ENCODE peak calls at places on chromosomes 7 and 10, in four cellular contexts. One of them, this sample, is unnamed.

GRCh38 chr10:33224251-33224965 is 110.1 kb downstream of the NRP1 start:
- DNase-seq in OCI-LY7: no peak
- DNase-seq in PC-3: no peak
- DNase-seq in HCT116: no peak
- DNase-seq in this sample: no peak

GRCh38 chr10:49153971-49154370 is 20.1 kb upstream of the FAM170B start:
- DNase-seq in HCT116: no peak
- DNase-seq in OCI-LY7: no peak
- DNase-seq in PC-3: no peak
- DNase-seq in this sample: no peak

GRCh38 chr7:55774327-55775050 is 88.1 kb downstream of the SEPTIN14 start:
- DNase-seq in HCT116: no peak
- DNase-seq in OCI-LY7: no peak
- DNase-seq in PC-3: peak; percentile 13
- DNase-seq in this sample: no peak

GRCh38 chr10:125868372-125868975 is 12.6 kb downstream of the DHX32 start:
- DNase-seq in PC-3: peak; percentile 74
- DNase-seq in OCI-LY7: peak; percentile 41
- DNase-seq in HCT116: peak; percentile 59
- DNase-seq in this sample: peak; percentile 45

GRCh38 chr10:131261890-131262289 is 49.6 kb downstream of the TCERG1L start:
- DNase-seq in OCI-LY7: no peak
- DNase-seq in HCT116: no peak
- DNase-seq in PC-3: no peak
- DNase-seq in this sample: no peak

GRCh38 chr10:34434119-34434594 is 380.9 kb downstream of the PARD3 start:
- DNase-seq in HCT116: no peak
- DNase-seq in OCI-LY7: no peak
- DNase-seq in PC-3: no peak
- DNase-seq in this sample: no peak

GRCh38 chr10:11878776-11879175 is 55.6 kb downstream of the PROSER2 start:
- DNase-seq in HCT116: no peak
- DNase-seq in OCI-LY7: no peak
- DNase-seq in PC-3: no peak
- DNase-seq in this sample: no peak

GRCh38 chr10:96118604-96119450 is 11.3 kb upstream of the ZNF518A start:
- DNase-seq in PC-3: no peak
- DNase-seq in HCT116: peak; percentile 98
- DNase-seq in OCI-LY7: no peak
- DNase-seq in this sample: no peak

GRCh38 chr7:24477807-24478655 is 95.2 kb upstream of the PALS2 start:
- DNase-seq in OCI-LY7: no peak
- DNase-seq in PC-3: peak; percentile 76
- DNase-seq in HCT116: no peak
- DNase-seq in this sample: no peak

GRCh38 chr7:137648166-137648565 is 198.6 kb downstream of the DGKI start:
- DNase-seq in OCI-LY7: no peak
- DNase-seq in PC-3: no peak
- DNase-seq in HCT116: no peak
- DNase-seq in this sample: no peak

GRCh38 chr7:1400351-1400750 is 58.9 kb downstream of the MICALL2 start:
- DNase-seq in PC-3: no peak
- DNase-seq in HCT116: no peak
- DNase-seq in OCI-LY7: no peak
- DNase-seq in this sample: no peak

GRCh38 chr7:106542550-106543220 is 118.3 kb downstream of the CCDC71L start:
- DNase-seq in OCI-LY7: peak; percentile 51
- DNase-seq in HCT116: peak; percentile 77
- DNase-seq in PC-3: peak; percentile 85
- DNase-seq in this sample: peak; percentile 88

GRCh38 chr7:122225874-122226273 is 78.7 kb downstream of the FEZF1 start:
- DNase-seq in PC-3: no peak
- DNase-seq in OCI-LY7: no peak
- DNase-seq in HCT116: no peak
- DNase-seq in this sample: no peak

GRCh38 chr10:35178305-35178704 is 51.7 kb downstream of the CREM start:
- DNase-seq in PC-3: no peak
- DNase-seq in OCI-LY7: no peak
- DNase-seq in HCT116: no peak
- DNase-seq in this sample: no peak

GRCh38 chr7:29563590-29564454 is at the start of gene PRR15:
- DNase-seq in PC-3: peak; percentile 86
- DNase-seq in HCT116: peak; percentile 76
- DNase-seq in OCI-LY7: no peak
- DNase-seq in this sample: peak; percentile 93

GRCh38 chr10:48383393-48383792 is 76.9 kb downstream of the MAPK8 start:
- DNase-seq in OCI-LY7: no peak
- DNase-seq in HCT116: no peak
- DNase-seq in PC-3: no peak
- DNase-seq in this sample: no peak

GRCh38 chr7:2638224-2638991 is 6.6 kb downstream of the TTYH3 start:
- DNase-seq in PC-3: no peak
- DNase-seq in HCT116: no peak
- DNase-seq in OCI-LY7: no peak
- DNase-seq in this sample: no peak

GRCh38 chr7:14762552-14762951 is 140.0 kb downstream of the DGKB start:
- DNase-seq in PC-3: no peak
- DNase-seq in OCI-LY7: no peak
- DNase-seq in HCT116: no peak
- DNase-seq in this sample: no peak

GRCh38 chr7:102875700-102876192 is 37.1 kb upstream of the LRRC17 start:
- DNase-seq in OCI-LY7: no peak
- DNase-seq in PC-3: peak; percentile 97
- DNase-seq in HCT116: peak; percentile 98
- DNase-seq in this sample: no peak

GRCh38 chr7:55964802-55965470 is 551 bp downstream of the NIPSNAP2 start:
- DNase-seq in HCT116: peak; percentile 13
- DNase-seq in OCI-LY7: peak; percentile 40
- DNase-seq in PC-3: peak; percentile 36
- DNase-seq in this sample: peak; percentile 69

GRCh38 chr10:48248462-48248861 is 26.0 kb downstream of the FRMPD2 start:
- DNase-seq in PC-3: no peak
- DNase-seq in HCT116: no peak
- DNase-seq in OCI-LY7: no peak
- DNase-seq in this sample: no peak

GRCh38 chr10:96233959-96234358 is 37.4 kb downstream of the BLNK start:
- DNase-seq in OCI-LY7: no peak
- DNase-seq in HCT116: no peak
- DNase-seq in PC-3: no peak
- DNase-seq in this sample: no peak

GRCh38 chr7:6628045-6628444 is 9.1 kb upstream of the ZNF316 start:
- DNase-seq in HCT116: no peak
- DNase-seq in PC-3: no peak
- DNase-seq in OCI-LY7: no peak
- DNase-seq in this sample: no peak

GRCh38 chr10:104334965-104335650 is 3.2 kb downstream of the ITPRIP start:
- DNase-seq in PC-3: peak; percentile 60
- DNase-seq in OCI-LY7: no peak
- DNase-seq in HCT116: no peak
- DNase-seq in this sample: no peak

GRCh38 chr7:30433082-30433481 is 45.5 kb downstream of the NOD1 start:
- DNase-seq in HCT116: no peak
- DNase-seq in OCI-LY7: no peak
- DNase-seq in PC-3: no peak
- DNase-seq in this sample: no peak

GRCh38 chr10:48494073-48494472 is 110.8 kb downstream of the ARHGAP22 start:
- DNase-seq in HCT116: no peak
- DNase-seq in PC-3: peak; percentile 42
- DNase-seq in OCI-LY7: no peak
- DNase-seq in this sample: no peak

GRCh38 chr7:28533731-28534531 is 121.6 kb downstream of the CREB5 start:
- DNase-seq in OCI-LY7: no peak
- DNase-seq in HCT116: no peak
- DNase-seq in PC-3: peak; percentile 79
- DNase-seq in this sample: no peak

GRCh38 chr7:50663396-50664102 is 98.3 kb upstream of the DDC start:
- DNase-seq in HCT116: no peak
- DNase-seq in OCI-LY7: no peak
- DNase-seq in PC-3: no peak
- DNase-seq in this sample: no peak

GRCh38 chr7:114415054-114415997 is 711 bp downstream of the FOXP2 start:
- DNase-seq in OCI-LY7: no peak
- DNase-seq in HCT116: no peak
- DNase-seq in PC-3: no peak
- DNase-seq in this sample: no peak

GRCh38 chr10:10589540-10589939 is 428.1 kb upstream of the CELF2 start:
- DNase-seq in OCI-LY7: no peak
- DNase-seq in HCT116: no peak
- DNase-seq in PC-3: peak; percentile 2
- DNase-seq in this sample: no peak

GRCh38 chr7:46742608-46743000 is 821.5 kb upstream of the IGFBP3 start:
- DNase-seq in PC-3: no peak
- DNase-seq in OCI-LY7: no peak
- DNase-seq in HCT116: no peak
- DNase-seq in this sample: no peak

GRCh38 chr10:77004917-77005564 is 632.6 kb downstream of the KCNMA1 start:
- DNase-seq in PC-3: peak; percentile 99
- DNase-seq in OCI-LY7: peak; percentile 21
- DNase-seq in HCT116: peak; percentile 18
- DNase-seq in this sample: peak; percentile 33

GRCh38 chr7:94313926-94314325 is 80.8 kb upstream of the COL1A2 start:
- DNase-seq in HCT116: no peak
- DNase-seq in PC-3: no peak
- DNase-seq in OCI-LY7: no peak
- DNase-seq in this sample: no peak

GRCh38 chr10:88347597-88348304 is 235.4 kb downstream of the RNLS start:
- DNase-seq in HCT116: no peak
- DNase-seq in PC-3: no peak
- DNase-seq in OCI-LY7: no peak
- DNase-seq in this sample: no peak

GRCh38 chr10:72375585-72375984 is 20.9 kb upstream of the DNAJB12 start:
- DNase-seq in HCT116: no peak
- DNase-seq in PC-3: peak; percentile 7
- DNase-seq in OCI-LY7: no peak
- DNase-seq in this sample: peak; percentile 37

GRCh38 chr7:131537581-131537980 is 18.8 kb downstream of the PODXL start:
- DNase-seq in OCI-LY7: no peak
- DNase-seq in HCT116: no peak
- DNase-seq in PC-3: no peak
- DNase-seq in this sample: no peak

GRCh38 chr7:131536361-131536849 is 20.0 kb downstream of the PODXL start:
- DNase-seq in PC-3: no peak
- DNase-seq in OCI-LY7: no peak
- DNase-seq in HCT116: no peak
- DNase-seq in this sample: no peak

GRCh38 chr7:131532570-131533091 is 23.8 kb downstream of the PODXL start:
- DNase-seq in OCI-LY7: no peak
- DNase-seq in HCT116: no peak
- DNase-seq in PC-3: no peak
- DNase-seq in this sample: no peak

GRCh38 chr7:131533151-131533559 is 23.3 kb downstream of the PODXL start:
- DNase-seq in OCI-LY7: no peak
- DNase-seq in HCT116: no peak
- DNase-seq in PC-3: no peak
- DNase-seq in this sample: no peak

GRCh38 chr7:131533566-131534561 is 22.6 kb downstream of the PODXL start:
- DNase-seq in OCI-LY7: no peak
- DNase-seq in PC-3: no peak
- DNase-seq in HCT116: no peak
- DNase-seq in this sample: no peak
- H4K20me1 ChIP-seq in OCI-LY7: no peaks in the 10 kb centered on the region
- H4K20me1 ChIP-seq in PC-3: no peaks in the 10 kb centered on the region
- H4K20me1 ChIP-seq in HCT116: no peaks in the 10 kb centered on the region
- H4K20me1 ChIP-seq in this sample: no peaks in the 10 kb centered on the region

DNA sequence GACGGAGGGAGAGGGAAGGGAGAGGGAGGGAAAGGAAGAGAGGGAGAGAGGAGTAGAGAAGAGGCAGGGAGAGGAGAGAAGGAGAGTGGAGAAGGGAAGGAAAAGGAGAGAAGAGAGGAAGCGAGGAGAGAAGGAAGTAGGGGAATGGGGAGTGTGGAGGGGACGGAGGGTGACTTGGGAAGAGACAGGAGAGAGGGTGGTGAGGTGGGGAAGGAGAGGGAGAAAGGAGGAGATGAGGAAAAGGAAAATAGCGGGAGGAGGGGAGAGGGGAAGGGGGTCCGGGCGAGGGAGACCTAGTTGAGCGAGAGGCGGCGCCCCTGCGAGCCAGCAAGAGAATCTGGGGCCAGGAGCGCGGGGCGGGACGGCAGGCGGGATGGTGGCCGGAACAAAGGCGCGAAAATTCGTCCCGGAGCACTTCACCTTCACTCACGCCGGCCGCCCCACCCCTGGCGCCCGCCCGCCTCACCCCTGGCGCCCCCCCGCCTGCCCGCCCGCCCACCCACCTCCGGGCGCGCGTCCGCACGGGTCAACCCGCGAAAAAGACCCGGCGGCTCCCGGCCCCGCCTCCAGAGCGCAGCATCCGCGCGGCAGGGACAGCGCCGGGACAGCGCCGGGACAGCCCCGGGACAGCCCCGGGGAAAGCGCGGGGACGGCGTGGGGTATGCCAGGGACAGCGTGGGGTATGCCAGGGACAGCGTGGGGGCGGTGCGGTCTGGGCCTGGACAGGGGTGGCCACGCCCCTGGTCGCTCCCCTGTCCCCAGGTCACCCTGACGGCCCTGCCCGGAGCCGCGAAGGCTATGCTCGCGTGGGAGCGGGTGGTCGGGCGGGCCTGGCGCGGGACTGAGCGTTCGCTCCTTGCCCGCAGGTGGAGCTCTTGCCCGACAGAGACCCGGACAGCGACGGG is 4.2 kb downstream of the VSTM2A start:
- DNase-seq in HCT116: no peak
- DNase-seq in PC-3: peak; percentile 14
- DNase-seq in OCI-LY7: no peak
- DNase-seq in this sample: peak; percentile 77
- H2AFZ ChIP-seq in HCT116: no peak overlapping the region
- H2AFZ ChIP-seq in PC-3: peak overlapping the region; percentile 42
- H2AFZ ChIP-seq in OCI-LY7: no peak overlapping the region
- H2AFZ ChIP-seq in this sample: peak overlapping the region; percentile 74

GRCh38 chr10:36739884-36740445 is 385.4 kb upstream of the ANKRD30A start:
- DNase-seq in OCI-LY7: no peak
- DNase-seq in HCT116: no peak
- DNase-seq in PC-3: peak; percentile 58
- DNase-seq in this sample: no peak
- H3K9me3 ChIP-seq in OCI-LY7: no peaks in the 10 kb centered on the region
- H3K9me3 ChIP-seq in HCT116: peaks cover 11% of the 10 kb centered on the region
- H3K9me3 ChIP-seq in PC-3: no peaks in the 10 kb centered on the region
- H3K9me3 ChIP-seq in this sample: no peaks in the 10 kb centered on the region

GRCh38 chr10:118544401-118544948 is 51.0 kb downstream of the PRLHR start:
- DNase-seq in PC-3: no peak
- DNase-seq in HCT116: no peak
- DNase-seq in OCI-LY7: no peak
- DNase-seq in this sample: no peak
- H4K20me1 ChIP-seq in PC-3: no peaks in the 10 kb centered on the region
- H4K20me1 ChIP-seq in HCT116: no peaks in the 10 kb centered on the region
- H4K20me1 ChIP-seq in OCI-LY7: no peaks in the 10 kb centered on the region
- H4K20me1 ChIP-seq in this sample: no peaks in the 10 kb centered on the region

DNA sequence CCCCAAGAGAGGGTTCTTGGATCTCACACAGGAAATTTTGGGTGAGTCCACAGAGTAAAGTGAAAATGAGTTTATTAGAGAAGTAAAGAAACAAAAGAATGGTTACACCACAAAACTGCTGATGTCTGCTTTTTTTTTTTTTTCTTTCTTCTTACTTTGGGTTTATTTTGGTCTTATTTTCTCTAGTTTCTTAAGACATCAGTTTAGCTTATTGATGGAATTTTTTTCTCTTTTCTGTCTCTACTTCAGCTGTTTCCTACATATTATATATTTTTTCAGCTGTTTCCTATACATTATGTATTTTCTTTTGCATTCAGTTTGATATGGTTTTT is 166.4 kb downstream of the CCSER2 start:
- DNase-seq in HCT116: no peak
- DNase-seq in OCI-LY7: no peak
- DNase-seq in PC-3: no peak
- DNase-seq in this sample: peak; percentile 56
- H2AFZ ChIP-seq in HCT116: no peak overlapping the region
- H2AFZ ChIP-seq in OCI-LY7: no peak overlapping the region
- H2AFZ ChIP-seq in PC-3: no peak overlapping the region
- H2AFZ ChIP-seq in this sample: no peak overlapping the region

This sample was measured in MM.1S.